ENCODE peak calls at places on chromosomes 2 and 18, in six cellular contexts. A is NCI-H510A; Y is stimulated activated CD4-positive, alpha-beta T cell treated with anti-CD3 and anti-CD28 coated beads, Interleukin-2, amount 100 ng/mL, for 4 hours; M is IMR-90; Q is SK-N-SH; S is lower lobe of right lung. H is an unnamed sample.

GRCh38 chr2:164771897-164772296 is 69.7 kb downstream of the COBLL1 start:
- DNase-seq in A (no peak), Y (no peak), M (no peak), Q (no peak), S (no peak), H (no peak)

GRCh38 chr2:71783215-71783614 is 329.9 kb downstream of the DYSF start:
- DNase-seq in A (no peak), Y (no peak), M (peak; percentile 66), Q (no peak), S (no peak), H (no peak)

GRCh38 chr2:206092297-206092696 is 6.3 kb upstream of the INO80D start:
- DNase-seq in A (no peak), Y (no peak), M (no peak), Q (no peak), S (no peak), H (no peak)

GRCh38 chr18:57807336-57808117 is 4.4 kb upstream of the ATP8B1 start:
- DNase-seq in A (no peak), Y (no peak), M (peak; percentile 82), Q (no peak), S (no peak), H (no peak)

GRCh38 chr2:170393861-170394498 is 216.0 kb downstream of the MYO3B start:
- DNase-seq in A (no peak), Y (no peak), M (no peak), Q (no peak), S (no peak), H (no peak)

GRCh38 chr2:236976271-236977120 is 109.2 kb upstream of the COPS8 start:
- DNase-seq in A (no peak), Y (no peak), M (no peak), Q (no peak), S (no peak), H (no peak)

GRCh38 chr2:40127147-40127546 is 324.7 kb downstream of the SLC8A1 start:
- DNase-seq in A (no peak), Y (no peak), M (no peak), Q (no peak), S (no peak), H (no peak)

GRCh38 chr2:84924173-84925106 is 19.0 kb downstream of the TMSB10 start:
- DNase-seq in A (no peak), Y (no peak), M (peak; percentile 30), Q (no peak), S (peak; percentile 49), H (no peak)

GRCh38 chr2:240426797-240427721 is 8.4 kb upstream of the GPC1 start:
- DNase-seq in A (no peak), Y (no peak), M (peak; percentile 85), Q (no peak), S (peak; percentile 41), H (peak; percentile 75)

GRCh38 chr18:79905389-79905911 is 46.0 kb downstream of the SLC66A2 start:
- DNase-seq in A (no peak), Y (no peak), M (peak; percentile 54), Q (no peak), S (peak; percentile 49), H (no peak)

GRCh38 chr2:9675369-9676351 is 44.9 kb upstream of the YWHAQ start:
- DNase-seq in A (no peak), Y (no peak), M (peak; percentile 96), Q (no peak), S (no peak), H (no peak)

GRCh38 chr2:39127973-39128372 is 7.1 kb upstream of the SOS1 start:
- DNase-seq in A (no peak), Y (no peak), M (peak; percentile 37), Q (peak; percentile 71), S (no peak), H (no peak)

GRCh38 chr18:36158261-36158867 is 28.7 kb downstream of the ELP2 start:
- DNase-seq in A (no peak), Y (no peak), M (peak; percentile 94), Q (no peak), S (no peak), H (no peak)

GRCh38 chr18:12890500-12890899 is 6.5 kb upstream of the PTPN2 start:
- DNase-seq in A (no peak), Y (no peak), M (no peak), Q (no peak), S (no peak), H (no peak)

GRCh38 chr2:129849559-129850160 is 129.8 kb upstream of the RAB6C start:
- DNase-seq in A (no peak), Y (no peak), M (peak; percentile 78), Q (peak; percentile 60), S (no peak), H (peak; percentile 84)

GRCh38 chr18:74266161-74266560 is 25.6 kb downstream of the CYB5A start:
- DNase-seq in A (no peak), Y (no peak), M (peak; percentile 67), Q (no peak), S (no peak), H (no peak)

GRCh38 chr2:156322103-156322671 is 10.3 kb downstream of the NR4A2 start:
- DNase-seq in A (no peak), Y (no peak), M (no peak), Q (no peak), S (no peak), H (no peak)

GRCh38 chr2:30106543-30106942 is 40.3 kb upstream of the YPEL5 start:
- DNase-seq in A (no peak), Y (no peak), M (peak; percentile 47), Q (no peak), S (no peak), H (no peak)

GRCh38 chr2:137192366-137193315 is 427.3 kb downstream of the THSD7B start:
- DNase-seq in A (no peak), Y (no peak), M (no peak), Q (no peak), S (no peak), H (peak; percentile 45)

GRCh38 chr2:11907178-11907577 is 160.7 kb downstream of the LPIN1 start:
- DNase-seq in A (no peak), Y (no peak), M (no peak), Q (no peak), S (no peak), H (no peak)

GRCh38 chr18:40380657-40381441 is 1574.2 kb upstream of the PIK3C3 start:
- DNase-seq in A (no peak), Y (no peak), M (peak; percentile 73), Q (peak; percentile 22), S (no peak), H (no peak)

GRCh38 chr2:196696423-196697073 is 57.0 kb downstream of the CCDC150 start:
- DNase-seq in A (no peak), Y (no peak), M (peak; percentile 84), Q (no peak), S (no peak), H (peak; percentile 58)

GRCh38 chr2:211468881-211469280 is 912.5 kb downstream of the CPS1 start:
- DNase-seq in A (no peak), Y (no peak), M (no peak), Q (no peak), S (no peak), H (peak; percentile 9)

GRCh38 chr18:48605408-48605845 is 66.6 kb downstream of the CTIF start:
- DNase-seq in A (no peak), Y (no peak), M (peak; percentile 43), Q (peak; percentile 58), S (no peak), H (peak; percentile 33)

H was measured in hepatocyte.